ENCODE peak calls at places on chromosomes 16 and 17, in nine cellular contexts. O, F, S, Y, M, H, J, Z and D are unnamed samples.

GRCh38 chr16:28321700-28322411 is 29.5 kb downstream of the SBK1 start:
- DNase-seq in O (no peak), F (no peak), S (no peak), Y (no peak), M (peak), H (no peak), J (no peak), Z (peak), D (peak)

GRCh38 chr16:79269211-79269863 is 331.2 kb downstream of the MAF start:
- DNase-seq in O (no peak), F (no peak), S (no peak), Y (no peak), M (no peak), H (no peak), J (no peak), Z (no peak), D (no peak)

GRCh38 chr16:77868478-77868877 is 80.1 kb downstream of the VAT1L start:
- DNase-seq in O (no peak), F (no peak), S (no peak), Y (no peak), M (no peak), H (no peak), J (no peak), Z (no peak), D (no peak)

GRCh38 chr16:7318661-7319060 is 14.0 kb upstream of the RBFOX1 start:
- DNase-seq in O (no peak), F (no peak), S (no peak), Y (no peak), M (no peak), H (no peak), J (no peak), Z (no peak), D (no peak)

GRCh38 chr16:46859719-46860152 is 24.4 kb upstream of the GPT2 start:
- DNase-seq in O (peak), F (peak), S (no peak), Y (no peak), M (peak), H (no peak), J (no peak), Z (no peak), D (peak)

GRCh38 chr16:87393680-87394055 is 1.5 kb downstream of the MAP1LC3B start:
- DNase-seq in O (no peak), F (no peak), S (no peak), Y (no peak), M (no peak), H (no peak), J (peak), Z (no peak), D (no peak)

GRCh38 chr16:57643166-57643813 is 14.9 kb downstream of the ADGRG1 start:
- DNase-seq in O (no peak), F (no peak), S (no peak), Y (no peak), M (peak), H (no peak), J (no peak), Z (no peak), D (no peak)

GRCh38 chr17:29238133-29238850 is 8.4 kb upstream of the CRYBA1 start:
- DNase-seq in O (no peak), F (no peak), S (no peak), Y (no peak), M (peak), H (no peak), J (no peak), Z (no peak), D (no peak)

GRCh38 chr16:87815567-87815966 is 49.8 kb upstream of the KLHDC4 start:
- DNase-seq in O (no peak), F (no peak), S (no peak), Y (no peak), M (no peak), H (no peak), J (no peak), Z (peak), D (no peak)

GRCh38 chr17:53193044-53193443 is 629.7 kb upstream of the KIF2B start:
- DNase-seq in O (no peak), F (no peak), S (no peak), Y (no peak), M (no peak), H (no peak), J (no peak), Z (no peak), D (peak)

GRCh38 chr17:51611585-51611984 is 351.2 kb downstream of the UTP18 start:
- DNase-seq in O (no peak), F (no peak), S (no peak), Y (no peak), M (no peak), H (no peak), J (no peak), Z (no peak), D (no peak)

GRCh38 chr16:86300746-86301480 is 209.4 kb upstream of the FOXF1 start:
- DNase-seq in O (no peak), F (no peak), S (no peak), Y (no peak), M (no peak), H (no peak), J (no peak), Z (peak), D (no peak)

GRCh38 chr16:85878875-85879274 is 20.1 kb upstream of the IRF8 start:
- DNase-seq in O (peak), F (no peak), S (no peak), Y (no peak), M (peak), H (no peak), J (no peak), Z (no peak), D (peak)

GRCh38 chr16:82259731-82260130 is 89.7 kb upstream of the MPHOSPH6 start:
- DNase-seq in O (no peak), F (no peak), S (no peak), Y (no peak), M (no peak), H (no peak), J (no peak), Z (no peak), D (no peak)

GRCh38 chr17:8206536-8206935 is 3.8 kb downstream of the AURKB start:
- DNase-seq in O (no peak), F (no peak), S (no peak), Y (no peak), M (no peak), H (no peak), J (no peak), Z (no peak), D (no peak)

GRCh38 chr16:27579086-27579980 is 29.4 kb downstream of the KATNIP start:
- DNase-seq in O (peak), F (no peak), S (no peak), Y (no peak), M (no peak), H (no peak), J (no peak), Z (no peak), D (peak)

GRCh38 chr17:57440522-57441269 is 184.4 kb downstream of the MSI2 start:
- DNase-seq in O (peak), F (peak), S (no peak), Y (peak), M (peak), H (no peak), J (peak), Z (peak), D (peak)

GRCh38 chr16:52212841-52213240 is 334.1 kb downstream of the TOX3 start:
- DNase-seq in O (no peak), F (no peak), S (no peak), Y (no peak), M (no peak), H (no peak), J (no peak), Z (no peak), D (no peak)

GRCh38 chr17:75370288-75370687 is 35.2 kb downstream of the GRB2 start:
- DNase-seq in O (no peak), F (peak), S (no peak), Y (no peak), M (no peak), H (no peak), J (peak), Z (no peak), D (no peak)

GRCh38 chr17:17564896-17565295 is 26.6 kb downstream of the PEMT start:
- DNase-seq in O (no peak), F (no peak), S (no peak), Y (no peak), M (no peak), H (no peak), J (no peak), Z (no peak), D (no peak)
- H3K27ac ChIP-seq in O (no peak), F (no peak), S (peak), Y (no peak), M (no peak), H (no peak), J (peak), Z (no peak), D (no peak)

GRCh38 chr17:81844887-81845286 is 10.0 kb upstream of the PPP1R27 start:
- DNase-seq in O (no peak), F (no peak), S (no peak), Y (no peak), M (no peak), H (no peak), J (no peak), Z (no peak), D (no peak)

GRCh38 chr17:81844327-81844851 is 9.5 kb upstream of the PPP1R27 start:
- DNase-seq in O (no peak), F (no peak), S (no peak), Y (no peak), M (no peak), H (no peak), J (no peak), Z (no peak), D (no peak)

GRCh38 chr17:81846743-81847689 is 12.2 kb upstream of the PPP1R27 start:
- DNase-seq in O (no peak), F (no peak), S (no peak), Y (no peak), M (no peak), H (no peak), J (no peak), Z (no peak), D (no peak)

GRCh38 chr17:81845361-81845760 is 10.5 kb upstream of the PPP1R27 start:
- DNase-seq in O (no peak), F (no peak), S (no peak), Y (no peak), M (no peak), H (no peak), J (no peak), Z (no peak), D (no peak)

DNA sequence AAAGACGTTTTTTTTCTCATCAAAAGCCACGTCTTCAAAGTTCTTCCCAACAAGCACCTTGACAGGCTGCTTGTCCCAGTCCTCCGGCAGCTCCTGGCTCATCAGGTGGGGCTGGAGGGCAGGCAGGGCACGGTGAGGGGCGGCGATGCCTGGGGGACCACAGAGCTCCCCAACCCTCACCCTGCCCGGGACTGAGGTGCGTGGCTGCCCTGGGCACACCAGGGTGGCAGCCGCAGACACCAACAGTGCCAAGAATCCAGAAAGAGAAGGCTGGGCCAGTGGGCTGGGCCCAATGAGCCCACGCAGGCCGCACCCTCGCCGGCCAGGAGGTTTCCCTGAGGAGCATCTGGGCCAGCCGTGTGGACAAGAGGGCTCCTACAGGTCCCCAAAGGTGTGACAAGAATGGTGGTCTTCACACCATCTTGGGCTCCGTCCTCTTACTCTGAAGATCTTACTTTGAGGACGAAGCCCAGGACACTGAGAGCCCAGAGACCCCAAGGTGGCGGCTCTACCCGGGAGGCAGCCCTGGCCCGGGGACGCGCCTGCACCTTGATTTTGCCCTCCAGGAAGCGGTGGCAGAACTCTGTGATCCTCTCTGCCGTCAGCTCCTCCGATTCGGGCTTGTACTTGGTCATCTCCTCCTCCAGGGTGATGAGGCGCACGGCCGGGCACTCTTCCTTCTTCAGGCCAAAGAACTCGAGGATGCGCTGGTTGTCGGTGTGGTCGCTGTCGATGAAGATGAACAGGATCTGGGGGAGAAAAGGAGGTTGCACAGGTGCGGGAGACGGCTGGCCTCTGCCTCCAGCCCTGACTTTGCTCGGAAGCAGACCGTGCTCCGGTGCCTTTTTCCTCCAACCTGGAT is 11.3 kb upstream of the PPP1R27 start:
- DNase-seq in O (no peak), F (no peak), S (no peak), Y (no peak), M (no peak), H (no peak), J (no peak), Z (no peak), D (no peak)
- H3K27ac ChIP-seq in O (no peak), F (no peak), S (no peak), Y (no peak), M (no peak), H (no peak), J (no peak), Z (no peak), D (peak)

DNA sequence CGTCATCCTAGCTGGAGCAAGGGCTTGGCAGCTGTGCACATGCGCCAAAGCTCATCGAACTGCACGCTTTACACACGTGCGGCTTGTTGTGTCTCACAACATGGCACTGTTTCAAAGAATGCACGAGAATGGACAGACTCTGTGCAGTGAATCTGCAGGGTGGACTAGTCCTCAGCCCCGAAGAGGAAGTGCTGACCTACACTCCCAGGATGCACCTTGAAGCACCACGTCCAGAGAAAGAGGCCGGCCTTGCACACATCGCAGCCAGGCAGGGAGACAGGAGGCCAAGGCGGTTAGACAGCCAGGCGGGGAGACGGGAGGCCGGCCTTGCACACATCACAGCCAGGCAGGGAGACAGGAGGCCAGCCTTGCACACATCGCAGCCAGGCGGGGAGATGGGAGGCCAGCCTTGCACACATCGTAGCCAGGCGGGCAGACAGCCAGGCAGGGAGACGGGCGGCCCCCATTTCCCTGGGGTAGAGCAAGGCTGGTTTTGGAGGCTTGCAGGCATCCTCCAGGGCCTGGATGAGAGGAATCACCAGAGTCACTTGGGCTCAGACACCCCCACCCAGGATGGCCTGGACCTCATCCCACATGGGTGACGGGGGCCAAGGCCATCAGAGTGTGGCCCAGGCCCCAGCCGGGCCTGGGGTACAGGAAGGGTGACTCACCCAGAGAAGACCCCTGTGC is 9.0 kb upstream of the CACNA1H start:
- DNase-seq in O (no peak), F (no peak), S (no peak), Y (no peak), M (no peak), H (no peak), J (no peak), Z (no peak), D (no peak)
- H3K27ac ChIP-seq in O (no peak), F (no peak), S (no peak), Y (no peak), M (no peak), H (no peak), J (no peak), Z (no peak), D (no peak)

GRCh38 chr17:67980456-67980855 is 15.8 kb downstream of the C17orf58 start:
- DNase-seq in O (no peak), F (no peak), S (no peak), Y (no peak), M (no peak), H (no peak), J (no peak), Z (peak), D (no peak)

GRCh38 chr17:67982034-67982640 is 14.1 kb downstream of the C17orf58 start:
- DNase-seq in O (no peak), F (no peak), S (no peak), Y (no peak), M (no peak), H (no peak), J (no peak), Z (no peak), D (no peak)

GRCh38 chr17:67983289-67983688 is 13.0 kb downstream of the C17orf58 start:
- DNase-seq in O (no peak), F (no peak), S (no peak), Y (no peak), M (no peak), H (no peak), J (no peak), Z (no peak), D (no peak)

DNA sequence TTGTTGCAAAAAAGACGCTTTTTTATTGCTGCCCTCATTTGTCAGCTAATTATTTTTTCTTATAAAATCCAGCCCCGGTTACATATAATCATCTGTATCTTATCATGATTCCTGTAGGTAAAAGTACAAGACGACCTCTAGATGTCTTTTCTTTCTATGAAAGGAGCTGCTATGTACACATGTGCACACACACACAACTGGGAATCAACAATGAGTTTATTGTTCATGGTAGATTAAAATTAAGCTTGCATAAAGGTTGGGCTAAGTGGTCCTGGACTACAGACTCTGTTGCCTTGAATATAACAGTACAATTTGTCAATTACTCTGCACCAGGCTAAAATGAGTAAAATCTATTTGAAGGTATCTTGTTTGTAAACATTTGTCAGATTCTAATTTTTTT is 13.6 kb downstream of the C17orf58 start:
- DNase-seq in O (no peak), F (no peak), S (no peak), Y (no peak), M (no peak), H (no peak), J (no peak), Z (no peak), D (no peak)
- H3K27ac ChIP-seq in O (no peak), F (no peak), S (no peak), Y (no peak), M (no peak), H (no peak), J (peak), Z (no peak), D (no peak)

GRCh38 chr16:10729649-10730048 is 14.0 kb upstream of the NUBP1 start:
- DNase-seq in O (no peak), F (peak), S (peak), Y (no peak), M (no peak), H (no peak), J (no peak), Z (no peak), D (peak)
- H3K27ac ChIP-seq in O (no peak), F (no peak), S (no peak), Y (no peak), M (no peak), H (no peak), J (no peak), Z (no peak), D (peak)

GRCh38 chr17:2239882-2240430 is 63.6 kb downstream of the SMG6 start:
- DNase-seq in O (peak), F (peak), S (no peak), Y (peak), M (peak), H (no peak), J (peak), Z (no peak), D (peak)
- H3K27ac ChIP-seq in O (peak), F (peak), S (no peak), Y (peak), M (peak), H (peak), J (peak), Z (no peak), D (peak)

GRCh38 chr16:74451951-74452758 is 30.9 kb upstream of the CLEC18B start:
- DNase-seq in O (no peak), F (no peak), S (no peak), Y (no peak), M (no peak), H (no peak), J (no peak), Z (no peak), D (no peak)

GRCh38 chr16:74455619-74456289 is 34.5 kb upstream of the CLEC18B start:
- DNase-seq in O (no peak), F (no peak), S (no peak), Y (no peak), M (peak), H (no peak), J (no peak), Z (no peak), D (peak)

GRCh38 chr16:74450967-74451760 is 29.9 kb upstream of the CLEC18B start:
- DNase-seq in O (no peak), F (no peak), S (no peak), Y (no peak), M (no peak), H (no peak), J (no peak), Z (no peak), D (no peak)

GRCh38 chr16:74456290-74456625 is 35.0 kb upstream of the CLEC18B start:
- DNase-seq in O (no peak), F (no peak), S (no peak), Y (no peak), M (no peak), H (no peak), J (no peak), Z (no peak), D (no peak)

GRCh38 chr16:74455213-74455612 is 33.9 kb upstream of the CLEC18B start:
- DNase-seq in O (no peak), F (no peak), S (no peak), Y (no peak), M (peak), H (no peak), J (no peak), Z (no peak), D (peak)
- H3K27ac ChIP-seq in O (no peak), F (no peak), S (no peak), Y (peak), M (peak), H (peak), J (no peak), Z (no peak), D (peak)

GRCh38 chr17:2854662-2855061 is 58.4 kb downstream of the RAP1GAP2 start:
- DNase-seq in O (no peak), F (no peak), S (no peak), Y (no peak), M (no peak), H (no peak), J (peak), Z (peak), D (peak)
- H3K27ac ChIP-seq in O (no peak), F (no peak), S (no peak), Y (no peak), M (no peak), H (no peak), J (peak), Z (peak), D (peak)

GRCh38 chr17:46143827-46144236 is 49.4 kb downstream of the KANSL1 start:
- DNase-seq in O (no peak), F (no peak), S (no peak), Y (no peak), M (no peak), H (no peak), J (no peak), Z (no peak), D (no peak)

GRCh38 chr17:46148247-46148646 is 45.0 kb downstream of the KANSL1 start:
- DNase-seq in O (no peak), F (no peak), S (no peak), Y (no peak), M (no peak), H (no peak), J (no peak), Z (no peak), D (no peak)

GRCh38 chr17:46144246-46144645 is 49.0 kb downstream of the KANSL1 start:
- DNase-seq in O (no peak), F (no peak), S (no peak), Y (no peak), M (no peak), H (no peak), J (no peak), Z (no peak), D (no peak)

GRCh38 chr17:46150216-46150963 is 42.8 kb downstream of the KANSL1 start:
- DNase-seq in O (no peak), F (no peak), S (no peak), Y (no peak), M (no peak), H (no peak), J (no peak), Z (no peak), D (no peak)

DNA sequence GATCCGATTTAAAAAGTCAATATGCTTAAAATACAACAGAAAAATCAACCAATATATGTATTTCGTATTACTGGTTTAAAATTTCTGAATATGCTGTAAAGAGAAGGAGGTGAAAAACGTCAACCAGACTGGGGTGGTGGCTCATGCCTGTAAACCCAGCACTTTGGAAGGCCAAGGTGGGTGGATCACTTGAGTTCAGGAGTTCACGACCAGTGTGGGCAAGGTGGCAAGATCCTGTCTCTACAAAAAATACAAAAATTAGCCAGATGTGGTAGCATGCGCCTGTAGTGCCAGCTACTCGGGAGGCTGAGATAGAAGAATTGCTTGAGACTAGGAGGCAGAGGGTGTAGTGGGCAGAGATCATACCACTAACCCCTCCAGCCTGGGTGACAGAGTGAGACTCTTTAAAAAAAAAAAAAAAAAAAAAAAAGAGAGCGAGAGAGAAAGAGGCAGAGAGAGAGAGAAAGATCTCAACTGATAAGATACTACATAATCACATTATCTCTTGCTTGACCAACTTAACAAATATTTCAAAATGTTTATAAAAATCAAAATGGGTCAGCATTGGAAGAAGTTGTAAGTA is 46.0 kb downstream of the KANSL1 start:
- DNase-seq in O (no peak), F (no peak), S (no peak), Y (no peak), M (no peak), H (no peak), J (no peak), Z (no peak), D (no peak)
- H3K27ac ChIP-seq in O (no peak), F (no peak), S (no peak), Y (no peak), M (no peak), H (no peak), J (no peak), Z (no peak), D (no peak)